ENCODE peak calls at places on chromosomes 11 and 22, in six cellular contexts. B is IMR-90, Z is trophoblast cell, X is neuronal stem cell, A is mesendoderm, O is H1. U is an unnamed sample. For H3K79me1, the result is how much of the 10 kb centered on the place peaks cover.

GRCh38 chr11:15969281-15969680 is 387.1 kb downstream of the SOX6 start:
- DNase-seq in O (no peak), X (no peak), A (peak), B (peak), Z (peak), U (no peak)

GRCh38 chr22:46801331-46801811 is 38.9 kb downstream of the TBC1D22A start:
- DNase-seq in A (no peak), O (no peak), X (no peak), B (no peak), Z (no peak), U (no peak)

GRCh38 chr11:6328321-6328720 is 8.0 kb upstream of the CAVIN3 start:
- DNase-seq in O (no peak), B (peak), Z (no peak), X (no peak), A (no peak), U (no peak)

GRCh38 chr22:23248583-23248982 is 68.3 kb downstream of the BCR start:
- DNase-seq in Z (no peak), O (no peak), A (peak), B (peak), X (no peak), U (peak)

GRCh38 chr11:111878385-111878765 is 590 bp downstream of the FDXACB1 start:
- DNase-seq in B (peak), X (no peak), A (no peak), Z (peak), O (no peak), U (no peak)

GRCh38 chr22:32411388-32411787 is 659 bp downstream of the RTCB start:
- DNase-seq in O (no peak), B (peak), Z (peak), X (no peak), A (peak), U (no peak)

GRCh38 chr22:37518509-37519267 is 527 bp downstream of the CARD10 start:
- DNase-seq in X (no peak), Z (no peak), B (no peak), A (no peak), O (no peak), U (no peak)

GRCh38 chr11:17713851-17714250 is 5.5 kb upstream of the MYOD1 start:
- DNase-seq in X (no peak), O (no peak), Z (no peak), B (no peak), A (no peak), U (no peak)

GRCh38 chr11:24234822-24235508 is 261.9 kb upstream of the LUZP2 start:
- DNase-seq in B (peak), Z (no peak), X (no peak), A (peak), O (no peak), U (no peak)

GRCh38 chr11:85643255-85643654 is 4.5 kb upstream of the TMEM126A start:
- DNase-seq in O (no peak), A (peak), B (no peak), Z (no peak), X (no peak), U (no peak)

GRCh38 chr11:117986981-117987495 is 844 bp downstream of the IL10RA start:
- DNase-seq in O (no peak), Z (peak), X (no peak), B (no peak), A (no peak), U (no peak)

GRCh38 chr11:59102259-59102765 is 4.7 kb upstream of the FAM111B start:
- DNase-seq in B (peak), A (peak), Z (peak), O (no peak), X (peak), U (peak)

GRCh38 chr11:74437441-74437840 is 29.9 kb downstream of the KCNE3 start:
- DNase-seq in X (no peak), B (peak), O (no peak), Z (no peak), A (no peak), U (no peak)

GRCh38 chr11:122524532-122524882 is 131.0 kb upstream of the UBASH3B start:
- DNase-seq in A (peak), B (no peak), X (no peak), Z (no peak), O (peak), U (peak)

GRCh38 chr11:135074397-135074998 is 662.5 kb upstream of the B3GAT1 start:
- DNase-seq in X (no peak), O (no peak), Z (no peak), B (no peak), A (peak), U (no peak)

GRCh38 chr22:19723990-19724827 is 870 bp downstream of the GP1BB start:
- DNase-seq in A (peak), X (peak), Z (no peak), B (peak), O (no peak), U (peak)

GRCh38 chr11:79227732-79228416 is 213.0 kb downstream of the TENM4 start:
- DNase-seq in O (no peak), Z (no peak), A (peak), B (no peak), X (no peak), U (no peak)

GRCh38 chr11:69986421-69987229 is 91.5 kb upstream of the ANO1 start:
- DNase-seq in Z (no peak), A (no peak), B (no peak), X (no peak), O (no peak), U (no peak)

GRCh38 chr11:69984457-69985261 is 93.5 kb upstream of the ANO1 start:
- DNase-seq in A (peak), Z (no peak), B (no peak), O (no peak), X (no peak), U (peak)

GRCh38 chr11:69983897-69984438 is 94.1 kb upstream of the ANO1 start:
- DNase-seq in B (peak), X (no peak), A (no peak), O (no peak), Z (no peak), U (no peak)

GRCh38 chr11:69985331-69985653 is 92.8 kb upstream of the ANO1 start:
- DNase-seq in X (no peak), Z (no peak), A (no peak), O (no peak), B (no peak), U (no peak)

DNA sequence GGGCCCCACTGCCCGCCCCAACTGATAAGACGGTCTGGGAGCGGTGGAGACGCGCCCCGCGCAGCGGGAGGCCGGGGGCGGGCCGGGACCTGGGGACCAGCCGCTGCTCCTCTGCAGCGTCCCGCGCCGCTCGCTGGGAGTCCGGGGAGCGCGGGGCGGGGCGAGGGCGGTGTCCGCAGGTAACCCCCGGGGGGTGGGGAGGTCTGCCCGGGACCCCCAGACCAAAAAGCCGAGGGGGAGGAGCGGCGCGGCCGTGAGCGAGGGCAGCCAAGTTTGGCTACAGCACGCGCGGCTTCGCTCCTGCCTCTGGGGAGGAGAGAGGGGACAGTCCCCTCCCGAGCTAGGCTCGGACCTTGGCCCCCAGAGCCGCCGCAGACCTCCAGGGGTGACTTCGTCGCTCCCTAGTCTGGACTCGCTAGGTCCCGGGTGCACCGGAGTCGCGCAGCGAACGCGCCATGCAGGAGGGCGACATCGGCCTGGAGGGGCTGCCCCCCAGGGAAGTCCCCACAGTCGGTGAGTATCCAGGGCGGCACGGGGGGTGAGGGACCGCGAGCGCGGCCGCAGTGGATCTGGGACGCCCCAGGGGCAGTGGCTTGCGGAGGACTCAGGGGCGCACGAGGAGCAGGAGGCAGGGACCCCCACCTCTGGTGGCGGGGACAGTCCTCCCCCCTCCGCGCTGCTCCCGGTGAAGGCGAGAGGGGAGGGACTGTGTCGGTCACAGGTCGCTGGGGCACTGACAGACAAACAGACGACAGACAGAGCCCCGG is 92.3 kb upstream of the ANO1 start:
- DNase-seq in O (no peak), Z (no peak), X (no peak), B (no peak), A (no peak), U (no peak)
- H3K18ac ChIP-seq in O (peak), Z (no peak), X (peak), B (peak), A (peak), U (no peak)

GRCh38 chr11:1534171-1534570 is 37.9 kb downstream of the DUSP8 start:
- DNase-seq in A (no peak), O (no peak), Z (no peak), X (no peak), B (no peak), U (no peak)
- H3K79me1 ChIP-seq in A (under half), O (under half), Z (under half), X (under half), B (under half), U (under half)

GRCh38 chr11:95337972-95338429 is 107.0 kb upstream of the SESN3 start:
- DNase-seq in A (peak), Z (no peak), X (no peak), O (no peak), B (no peak), U (no peak)
- H3K18ac ChIP-seq in A (no peak), Z (peak), X (peak), O (peak), B (no peak), U (no peak)

GRCh38 chr11:128876133-128876650 is 9.1 kb upstream of the KCNJ1 start:
- DNase-seq in A (no peak), X (no peak), B (no peak), O (no peak), Z (no peak), U (no peak)

GRCh38 chr11:128871165-128871564 is 4.1 kb upstream of the KCNJ1 start:
- DNase-seq in X (no peak), Z (no peak), O (peak), B (no peak), A (peak), U (peak)

GRCh38 chr11:128872594-128872993 is 5.5 kb upstream of the KCNJ1 start:
- DNase-seq in O (no peak), Z (no peak), X (no peak), A (no peak), B (no peak), U (no peak)

GRCh38 chr11:128872094-128872493 is 5.0 kb upstream of the KCNJ1 start:
- DNase-seq in O (no peak), Z (no peak), X (no peak), A (no peak), B (no peak), U (no peak)

GRCh38 chr11:128874406-128874805 is 7.3 kb upstream of the KCNJ1 start:
- DNase-seq in A (no peak), O (no peak), Z (no peak), B (peak), X (no peak), U (no peak)
- H3K79me1 ChIP-seq in A (under half), O (under half), Z (under half), B (under half), X (under half), U (under half)

U was measured in H9.